ENCODE peak calls at places on chromosomes 13 and 19, in seven cellular contexts. One of them, this sample, is unnamed.

GRCh38 chr13:109336730-109337129 is 449.7 kb downstream of the IRS2 start:
- DNase-seq in adrenal gland: no peak
- DNase-seq in esophagus squamous epithelium: no peak
- DNase-seq in T-helper 2 cell: no peak
- DNase-seq in EL: peak
- DNase-seq in gastrocnemius medialis: no peak
- DNase-seq in RPMI7951: peak
- DNase-seq in this sample: no peak

GRCh38 chr13:39531646-39532045 is 71.3 kb downstream of the LHFPL6 start:
- DNase-seq in gastrocnemius medialis: no peak
- DNase-seq in T-helper 2 cell: no peak
- DNase-seq in RPMI7951: peak
- DNase-seq in esophagus squamous epithelium: no peak
- DNase-seq in EL: peak
- DNase-seq in adrenal gland: no peak
- DNase-seq in this sample: no peak

GRCh38 chr19:4524808-4525562 is 6.7 kb upstream of the PLIN4 start:
- DNase-seq in gastrocnemius medialis: no peak
- DNase-seq in EL: peak
- DNase-seq in T-helper 2 cell: peak
- DNase-seq in adrenal gland: peak
- DNase-seq in esophagus squamous epithelium: no peak
- DNase-seq in RPMI7951: peak
- DNase-seq in this sample: peak

GRCh38 chr19:1264801-1265610 is 4.1 kb upstream of the CIRBP start:
- DNase-seq in EL: peak
- DNase-seq in gastrocnemius medialis: no peak
- DNase-seq in esophagus squamous epithelium: no peak
- DNase-seq in RPMI7951: peak
- DNase-seq in adrenal gland: peak
- DNase-seq in T-helper 2 cell: no peak
- DNase-seq in this sample: no peak

GRCh38 chr13:71218960-71219359 is 648.0 kb downstream of the DACH1 start:
- DNase-seq in esophagus squamous epithelium: no peak
- DNase-seq in RPMI7951: no peak
- DNase-seq in adrenal gland: no peak
- DNase-seq in T-helper 2 cell: no peak
- DNase-seq in EL: no peak
- DNase-seq in gastrocnemius medialis: no peak
- DNase-seq in this sample: no peak

GRCh38 chr13:85287528-85287927 is 511.7 kb downstream of the SLITRK6 start:
- DNase-seq in esophagus squamous epithelium: no peak
- DNase-seq in gastrocnemius medialis: no peak
- DNase-seq in EL: no peak
- DNase-seq in adrenal gland: no peak
- DNase-seq in RPMI7951: no peak
- DNase-seq in T-helper 2 cell: no peak
- DNase-seq in this sample: no peak

GRCh38 chr19:38834590-38834989 is 3.0 kb upstream of the ECH1 start:
- DNase-seq in esophagus squamous epithelium: no peak
- DNase-seq in EL: no peak
- DNase-seq in T-helper 2 cell: no peak
- DNase-seq in gastrocnemius medialis: no peak
- DNase-seq in adrenal gland: no peak
- DNase-seq in RPMI7951: no peak
- DNase-seq in this sample: no peak

GRCh38 chr19:56838930-56839664 is 1.4 kb downstream of the PEG3 start:
- DNase-seq in adrenal gland: peak
- DNase-seq in EL: no peak
- DNase-seq in gastrocnemius medialis: peak
- DNase-seq in esophagus squamous epithelium: peak
- DNase-seq in RPMI7951: peak
- DNase-seq in T-helper 2 cell: no peak
- DNase-seq in this sample: no peak

GRCh38 chr13:108407495-108407894 is 138.0 kb downstream of the TNFSF13B start:
- DNase-seq in RPMI7951: no peak
- DNase-seq in esophagus squamous epithelium: no peak
- DNase-seq in gastrocnemius medialis: no peak
- DNase-seq in EL: no peak
- DNase-seq in T-helper 2 cell: no peak
- DNase-seq in adrenal gland: no peak
- DNase-seq in this sample: no peak

GRCh38 chr13:77112961-77113360 is 86.0 kb upstream of the FBXL3 start:
- DNase-seq in RPMI7951: no peak
- DNase-seq in gastrocnemius medialis: no peak
- DNase-seq in adrenal gland: no peak
- DNase-seq in EL: no peak
- DNase-seq in esophagus squamous epithelium: no peak
- DNase-seq in T-helper 2 cell: no peak
- DNase-seq in this sample: no peak

This sample was measured in neural crest cell.